ENCODE peak calls at places on chromosome 1, in ten cellular contexts. K is iPS-NIHi11; Y is mesothelial cell of epicardium; E is NCI-H2081 treated with DMSO at 0.1 percent for 48 hours; B is substantia nigra; J is WERI-Rb-1; O is T follicular helper cell; Z is activated CD4-positive, alpha-beta T cell treated with anti-CD3 and anti-CD28 coated beads for 1 hour; P is GDM1; C is DND-41. U is an unnamed sample.

GRCh38 chr1:46493316-46494032 is 3.8 kb downstream of the DMBX1 start:
- DNase-seq in K (no peak), Y (no peak), E (no peak), B (no peak), J (no peak), O (no peak), Z (no peak), P (no peak), C (no peak), U (no peak)

GRCh38 chr1:247962911-247963588 is 2.0 kb upstream of the OR2AK2 start:
- DNase-seq in K (no peak), Y (no peak), E (no peak), B (no peak), J (no peak), O (no peak), Z (no peak), P (no peak), C (peak), U (no peak)

GRCh38 chr1:90262286-90262685 is 267.4 kb downstream of the ZNF326 start:
- DNase-seq in K (no peak), Y (no peak), E (no peak), B (no peak), J (no peak), O (no peak), Z (no peak), P (no peak), C (no peak), U (no peak)

GRCh38 chr1:226690460-226690982 is 48.6 kb downstream of the ITPKB start:
- DNase-seq in K (no peak), Y (no peak), E (no peak), B (no peak), J (no peak), O (peak), Z (no peak), P (no peak), C (no peak), U (peak)

GRCh38 chr1:93773049-93773838 is 91.6 kb upstream of the BCAR3 start:
- DNase-seq in K (no peak), Y (no peak), E (no peak), B (no peak), J (peak), O (no peak), Z (no peak), P (no peak), C (no peak), U (no peak)

GRCh38 chr1:230698130-230698529 is 15.8 kb downstream of the AGT start:
- DNase-seq in K (peak), Y (no peak), E (no peak), B (no peak), J (no peak), O (no peak), Z (no peak), P (no peak), C (no peak), U (no peak)

GRCh38 chr1:245797592-245798366 is 643.0 kb downstream of the KIF26B start:
- DNase-seq in K (peak), Y (no peak), E (no peak), B (no peak), J (peak), O (no peak), Z (no peak), P (no peak), C (peak), U (no peak)

GRCh38 chr1:231776006-231776707 is 149.6 kb downstream of the DISC1 start:
- DNase-seq in K (no peak), Y (no peak), E (no peak), B (no peak), J (no peak), O (no peak), Z (no peak), P (no peak), C (no peak), U (no peak)

GRCh38 chr1:15287035-15287434 is 40.0 kb downstream of the FHAD1 start:
- DNase-seq in K (no peak), Y (no peak), E (no peak), B (no peak), J (no peak), O (no peak), Z (no peak), P (no peak), C (no peak), U (no peak)

GRCh38 chr1:246383791-246384190 is 123.3 kb downstream of the SMYD3 start:
- DNase-seq in K (no peak), Y (no peak), E (no peak), B (no peak), J (no peak), O (no peak), Z (no peak), P (no peak), C (no peak), U (no peak)

GRCh38 chr1:22048351-22049192 is 3.9 kb upstream of the CDC42 start:
- DNase-seq in K (no peak), Y (no peak), E (no peak), B (no peak), J (no peak), O (no peak), Z (no peak), P (no peak), C (no peak), U (no peak)

U was measured in BE2C.